ENCODE peak calls at places on chromosomes 11 and 22, in six cellular contexts. M, T, L, B, J and O are unnamed samples.

GRCh38 chr22:25113316-25113721 is 86.3 kb upstream of the CRYBB3 start:
- DNase-seq in M (no peak), T (no peak), L (no peak), B (no peak), J (no peak), O (no peak)

GRCh38 chr11:45897556-45897955 is 9.5 kb downstream of the FREY1 start:
- DNase-seq in M (no peak), T (no peak), L (no peak), B (no peak), J (no peak), O (no peak)

GRCh38 chr11:70292166-70292565 is 21.7 kb downstream of the PPFIA1 start:
- DNase-seq in M (no peak), T (no peak), L (no peak), B (no peak), J (no peak), O (no peak)

GRCh38 chr11:46407635-46408034 is 16.1 kb upstream of the CHRM4 start:
- DNase-seq in M (no peak), T (no peak), L (no peak), B (no peak), J (no peak), O (no peak)

GRCh38 chr11:70894566-70894965 is 357.8 kb downstream of the SHANK2 start:
- DNase-seq in M (no peak), T (no peak), L (no peak), B (no peak), J (no peak), O (no peak)

GRCh38 chr11:128297111-128297651 is 290.2 kb downstream of the ETS1 start:
- DNase-seq in M (peak), T (no peak), L (no peak), B (no peak), J (no peak), O (no peak)

GRCh38 chr22:25375683-25376082 is 156.2 kb downstream of the CRYBB2 start:
- DNase-seq in M (no peak), T (no peak), L (no peak), B (no peak), J (no peak), O (no peak)

GRCh38 chr11:121524233-121524631 is 71.5 kb upstream of the SORL1-AS1 start:
- DNase-seq in M (no peak), T (no peak), L (no peak), B (no peak), J (no peak), O (no peak)

GRCh38 chr11:8345179-8345578 is 81.5 kb upstream of the LMO1 start:
- DNase-seq in M (no peak), T (no peak), L (no peak), B (no peak), J (no peak), O (no peak)

GRCh38 chr22:20125201-20126174 is 6.1 kb upstream of the ZDHHC8 start:
- DNase-seq in M (no peak), T (no peak), L (no peak), B (no peak), J (no peak), O (no peak)

GRCh38 chr11:31397239-31397834 is 27.7 kb downstream of the DNAJC24 start:
- DNase-seq in M (peak), T (no peak), L (no peak), B (peak), J (peak), O (no peak)

GRCh38 chr11:77109236-77110019 is 6.8 kb downstream of the OMP start:
- DNase-seq in M (no peak), T (no peak), L (peak), B (no peak), J (peak), O (peak)
- H3K4me3 ChIP-seq in M (no peak), T (no peak), L (no peak), B (no peak), J (no peak), O (no peak)

GRCh38 chr11:91776660-91777059 is 448.0 kb upstream of the FAT3 start:
- DNase-seq in M (no peak), T (peak), L (no peak), B (no peak), J (no peak), O (no peak)
- H3K4me3 ChIP-seq in M (no peak), T (no peak), L (no peak), B (no peak), J (no peak), O (no peak)

DNA sequence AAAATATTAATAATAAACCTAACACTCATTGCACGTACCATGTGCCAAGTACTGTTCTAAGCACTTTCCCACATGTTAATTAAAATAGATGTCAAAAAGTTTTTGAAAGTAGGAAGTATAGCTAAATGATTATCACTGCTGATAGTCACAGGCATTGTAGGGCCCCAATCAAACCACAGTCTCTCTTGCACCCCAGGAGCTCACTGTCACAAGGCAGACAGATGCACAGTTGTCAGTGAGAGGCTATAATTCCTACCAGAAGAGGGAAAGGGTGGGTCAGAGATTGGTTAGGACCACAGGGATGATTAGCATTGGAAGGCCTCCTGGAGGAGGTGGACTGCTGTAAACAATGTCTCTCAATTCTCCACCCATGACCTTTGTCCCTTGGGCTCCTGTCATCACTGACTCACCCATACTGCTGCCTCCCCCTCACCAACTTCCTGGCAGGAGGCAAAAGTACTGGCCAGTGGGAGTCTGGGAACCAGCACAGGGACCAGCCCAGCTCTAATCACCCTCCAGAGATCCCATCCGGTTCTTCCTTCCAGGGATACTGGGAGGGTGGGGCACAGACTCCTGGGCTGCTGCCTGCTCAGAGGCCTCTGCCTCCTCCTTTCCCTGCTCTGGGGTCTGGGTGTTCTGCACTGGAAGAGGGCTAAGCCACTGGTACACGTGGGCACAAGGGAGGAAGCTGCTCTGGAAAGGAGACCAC is 1.1 kb upstream of the POLD4 start:
- DNase-seq in M (peak), T (peak), L (peak), B (no peak), J (peak), O (peak)
- H3K4me3 ChIP-seq in M (peak), T (peak), L (peak), B (peak), J (peak), O (peak)

GRCh38 chr11:63569570-63569969 is 6.4 kb upstream of the PLAAT2 start:
- DNase-seq in M (no peak), T (no peak), L (no peak), B (no peak), J (no peak), O (no peak)
- H3K4me3 ChIP-seq in M (no peak), T (no peak), L (no peak), B (no peak), J (no peak), O (no peak)

DNA sequence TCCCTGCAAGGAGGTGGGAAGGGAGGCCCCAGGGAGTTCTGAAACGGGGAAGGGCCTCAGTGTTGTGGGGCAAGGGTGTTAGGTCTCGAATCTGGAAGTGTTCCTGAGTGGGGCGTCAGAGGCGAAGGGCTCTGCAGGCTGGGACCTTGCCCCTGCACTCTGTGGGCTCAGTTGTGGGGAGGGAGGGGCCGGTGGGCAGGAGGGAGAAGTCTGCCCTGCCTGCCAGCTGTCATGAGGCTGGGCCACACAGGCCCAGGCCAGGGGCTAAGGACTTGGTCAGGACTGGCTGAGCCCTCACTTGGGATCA is at the start of gene CRACR2B:
- DNase-seq in M (no peak), T (no peak), L (no peak), B (no peak), J (no peak), O (no peak)
- H3K4me3 ChIP-seq in M (no peak), T (peak), L (peak), B (peak), J (no peak), O (no peak)

DNA sequence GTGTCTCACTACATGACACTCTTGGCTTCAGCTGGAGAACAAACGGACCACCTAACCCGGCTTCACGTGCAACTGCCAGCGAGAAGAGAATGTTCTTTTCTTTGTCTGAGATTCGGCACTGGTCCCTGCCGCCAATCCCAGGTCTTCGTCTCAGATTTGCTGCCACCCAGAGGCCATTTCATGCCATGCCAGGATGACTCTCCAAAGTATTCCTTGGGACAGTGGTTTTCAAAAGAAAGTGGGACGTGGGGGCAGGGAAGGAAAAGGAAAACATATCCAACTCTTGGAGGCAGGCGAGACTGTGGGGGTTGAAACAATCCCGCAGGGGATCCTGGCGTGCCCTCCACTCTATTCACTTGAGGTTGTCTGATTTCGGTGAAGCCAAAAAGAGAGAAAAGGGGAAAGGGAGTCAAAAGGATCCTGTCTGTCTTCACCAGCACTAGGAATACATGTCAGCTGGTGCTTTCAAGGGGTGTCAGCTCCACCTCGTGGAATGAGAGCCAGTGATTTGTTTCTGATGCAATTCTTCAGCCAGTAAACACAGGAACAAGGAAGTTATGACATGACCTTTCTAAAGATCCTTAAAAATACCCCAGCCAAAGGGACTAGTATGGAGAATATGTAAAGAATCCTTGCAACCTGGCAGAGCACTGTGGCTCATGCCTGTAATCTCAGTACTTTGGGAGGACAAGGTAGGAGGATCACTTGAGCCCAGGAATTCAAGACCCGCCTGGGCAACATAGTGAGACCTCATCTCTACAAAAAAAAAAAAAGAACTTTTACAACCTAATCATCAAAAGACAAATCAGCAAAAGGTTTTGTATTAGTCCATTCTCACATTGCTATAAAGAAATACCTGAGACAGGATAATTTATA is 41.0 kb upstream of the APLNR start:
- DNase-seq in M (peak), T (peak), L (peak), B (peak), J (peak), O (peak)
- H3K4me3 ChIP-seq in M (peak), T (peak), L (no peak), B (no peak), J (peak), O (no peak)

GRCh38 chr22:46775789-46776485 is 13.5 kb downstream of the TBC1D22A start:
- DNase-seq in M (no peak), T (no peak), L (no peak), B (no peak), J (no peak), O (no peak)

GRCh38 chr22:46776486-46776826 is 14.0 kb downstream of the TBC1D22A start:
- DNase-seq in M (no peak), T (no peak), L (no peak), B (peak), J (no peak), O (no peak)

GRCh38 chr22:46776876-46777608 is 14.6 kb downstream of the TBC1D22A start:
- DNase-seq in M (no peak), T (no peak), L (no peak), B (no peak), J (no peak), O (no peak)

GRCh38 chr22:46779023-46779422 is 16.6 kb downstream of the TBC1D22A start:
- DNase-seq in M (no peak), T (no peak), L (no peak), B (no peak), J (no peak), O (no peak)

DNA sequence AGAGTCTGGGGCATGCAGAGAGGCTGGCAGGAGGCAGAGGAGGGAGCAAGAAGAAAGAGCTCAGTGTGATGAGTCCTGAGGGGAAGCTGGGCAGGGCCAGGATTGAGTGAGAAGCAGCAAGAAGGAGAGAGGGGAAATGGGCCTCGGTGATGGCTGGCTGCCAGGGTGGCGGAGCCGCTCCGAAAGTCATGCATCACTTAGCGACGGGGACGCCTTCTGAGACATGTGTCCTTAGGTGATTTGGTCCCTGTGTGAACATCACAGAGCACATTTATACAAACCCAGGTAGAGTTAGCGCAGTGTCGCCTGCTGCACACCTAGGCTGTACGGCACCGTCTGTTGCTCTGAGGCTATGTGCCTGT is 15.1 kb downstream of the TBC1D22A start:
- DNase-seq in M (no peak), T (peak), L (peak), B (peak), J (no peak), O (peak)
- H3K4me3 ChIP-seq in M (no peak), T (no peak), L (no peak), B (peak), J (no peak), O (no peak)

GRCh38 chr11:114149689-114150407 is 90.3 kb downstream of the ZBTB16 start:
- DNase-seq in M (no peak), T (no peak), L (no peak), B (no peak), J (peak), O (no peak)

GRCh38 chr11:114145166-114145695 is 85.7 kb downstream of the ZBTB16 start:
- DNase-seq in M (no peak), T (no peak), L (no peak), B (no peak), J (no peak), O (no peak)

GRCh38 chr11:114151631-114152030 is 92.1 kb downstream of the ZBTB16 start:
- DNase-seq in M (no peak), T (no peak), L (no peak), B (no peak), J (no peak), O (no peak)

GRCh38 chr11:114150671-114151070 is 91.2 kb downstream of the ZBTB16 start:
- DNase-seq in M (no peak), T (no peak), L (no peak), B (no peak), J (no peak), O (no peak)

GRCh38 chr11:114147389-114148382 is 88.2 kb downstream of the ZBTB16 start:
- DNase-seq in M (no peak), T (no peak), L (peak), B (no peak), J (peak), O (peak)
- H3K4me3 ChIP-seq in M (no peak), T (no peak), L (no peak), B (no peak), J (no peak), O (no peak)